ENCODE peak calls at places on chromosomes 11 and 22, in five cellular contexts. K, X, U, S and Z are unnamed samples.

GRCh38 chr11:1773711-1774550 is 10.2 kb upstream of the CTSD start:
- DNase-seq in K (no peak), S (no peak), U (no peak), X (no peak), Z (no peak)

GRCh38 chr11:22049276-22049675 is 143.6 kb upstream of the ANO5 start:
- DNase-seq in S (no peak), U (no peak), K (no peak), X (no peak), Z (no peak)

GRCh38 chr22:39949964-39950737 is 10.0 kb upstream of the TMA7B start:
- DNase-seq in U (no peak), S (no peak), X (no peak), K (no peak), Z (no peak)

GRCh38 chr11:27921472-27921871 is 186.5 kb downstream of the KIF18A start:
- DNase-seq in X (no peak), U (no peak), K (no peak), S (no peak), Z (no peak)

GRCh38 chr11:86699036-86699791 is 26.8 kb upstream of the ME3 start:
- DNase-seq in S (no peak), U (no peak), K (no peak), X (no peak), Z (no peak)

GRCh38 chr22:45211435-45211834 is 29.3 kb downstream of the KIAA0930 start:
- DNase-seq in K (no peak), X (no peak), U (no peak), S (peak), Z (no peak)

GRCh38 chr11:9565822-9566560 is 7.5 kb upstream of the WEE1 start:
- DNase-seq in U (peak), K (peak), S (peak), X (peak), Z (peak)

GRCh38 chr22:45418056-45418769 is 4.7 kb downstream of the RIBC2 start:
- DNase-seq in U (no peak), S (no peak), X (no peak), K (no peak), Z (no peak)

GRCh38 chr22:47850644-47851151 is 1088.2 kb downstream of the TBC1D22A start:
- DNase-seq in U (peak), S (no peak), X (no peak), K (no peak), Z (no peak)

GRCh38 chr11:57542582-57542981 is 5.2 kb downstream of the SMTNL1 start:
- DNase-seq in X (no peak), S (no peak), K (no peak), U (no peak), Z (no peak)

GRCh38 chr11:65911682-65912568 is 6.9 kb downstream of the C11orf68 start:
- DNase-seq in S (peak), X (no peak), U (peak), K (no peak), Z (peak)

GRCh38 chr22:20862540-20862939 is 3.7 kb downstream of the SNAP29 start:
- DNase-seq in S (no peak), U (no peak), X (no peak), K (no peak), Z (no peak)

GRCh38 chr22:20857247-20857643 is 1.4 kb downstream of the PI4KA start:
- DNase-seq in K (no peak), U (no peak), X (no peak), S (no peak), Z (no peak)

GRCh38 chr22:20859615-20860014 is 808 bp downstream of the SNAP29 start:
- DNase-seq in S (no peak), X (no peak), U (no peak), K (peak), Z (no peak)

GRCh38 chr22:20858615-20859416 is at the start of the genes PI4KA and SNAP29:
- DNase-seq in U (peak), X (peak), K (peak), S (peak), Z (peak)

DNA sequence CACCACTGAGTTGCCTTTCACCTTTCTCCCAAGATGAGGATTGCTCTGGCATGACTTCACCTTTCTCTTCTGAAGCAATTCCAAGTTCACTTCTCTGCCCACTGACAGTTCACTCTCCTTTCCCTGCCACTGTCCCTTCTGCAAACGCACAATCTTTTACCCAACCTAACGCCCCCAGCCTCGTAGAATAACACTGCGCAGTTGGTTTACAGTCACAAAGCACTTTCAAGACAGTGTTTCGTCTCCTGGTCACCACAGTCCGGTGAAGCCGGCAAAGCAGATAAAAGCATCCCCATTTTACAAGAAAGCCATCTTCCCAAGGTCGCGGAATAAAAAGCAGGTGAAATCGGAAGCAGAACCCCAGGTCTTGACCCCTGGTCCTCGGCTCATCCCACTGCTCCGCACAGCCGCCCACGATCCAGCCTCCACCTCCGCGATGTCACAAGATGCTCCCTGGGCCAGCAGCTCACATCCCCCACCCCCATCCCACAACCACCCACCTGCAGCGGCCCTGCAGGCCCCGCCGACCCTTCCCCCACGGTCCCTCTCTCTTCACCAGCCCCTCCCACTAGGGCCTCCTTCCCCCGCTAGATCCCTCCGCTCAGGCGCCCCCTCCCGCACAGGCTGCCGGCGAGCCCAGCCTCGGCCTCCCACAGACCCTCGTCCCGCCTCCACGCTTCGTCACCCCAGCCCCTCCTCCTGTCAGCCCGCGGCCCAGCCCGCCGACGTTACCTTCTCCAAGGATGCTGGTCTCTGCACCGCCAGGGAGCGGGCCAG is 585 bp downstream of the PI4KA start:
- DNase-seq in U (peak), X (peak), K (peak), S (peak), Z (peak)
- TF ChIP-seq CTCF in U (no peak), X (no peak), K (no peak), S (no peak), Z (peak)

GRCh38 chr11:44812971-44813370 is 86.2 kb downstream of the TSPAN18 start:
- DNase-seq in X (no peak), U (no peak), S (no peak), K (no peak), Z (no peak)
- TF ChIP-seq CTCF in X (no peak), U (no peak), S (no peak), K (no peak), Z (no peak)

GRCh38 chr11:69636870-69637600 is 3.9 kb upstream of the CCND1 start:
- DNase-seq in X (peak), S (no peak), K (no peak), U (no peak), Z (no peak)
- TF ChIP-seq CTCF in X (no peak), S (no peak), K (no peak), U (no peak), Z (no peak)

GRCh38 chr11:125223901-125224331 is 59.4 kb downstream of the PKNOX2 start:
- DNase-seq in X (no peak), S (no peak), K (no peak), U (no peak), Z (no peak)

GRCh38 chr11:125225401-125225800 is 60.9 kb downstream of the PKNOX2 start:
- DNase-seq in U (no peak), X (no peak), K (no peak), S (no peak), Z (no peak)

GRCh38 chr11:125222494-125222893 is 57.9 kb downstream of the PKNOX2 start:
- DNase-seq in K (no peak), U (no peak), X (no peak), S (no peak), Z (no peak)

GRCh38 chr11:125226701-125227100 is 62.1 kb downstream of the PKNOX2 start:
- DNase-seq in U (no peak), S (no peak), K (no peak), X (no peak), Z (no peak)

GRCh38 chr11:125224391-125225015 is 60.0 kb downstream of the PKNOX2 start:
- DNase-seq in S (no peak), X (no peak), K (no peak), U (peak), Z (no peak)
- TF ChIP-seq CTCF in S (peak), X (no peak), K (peak), U (peak), Z (peak)

DNA sequence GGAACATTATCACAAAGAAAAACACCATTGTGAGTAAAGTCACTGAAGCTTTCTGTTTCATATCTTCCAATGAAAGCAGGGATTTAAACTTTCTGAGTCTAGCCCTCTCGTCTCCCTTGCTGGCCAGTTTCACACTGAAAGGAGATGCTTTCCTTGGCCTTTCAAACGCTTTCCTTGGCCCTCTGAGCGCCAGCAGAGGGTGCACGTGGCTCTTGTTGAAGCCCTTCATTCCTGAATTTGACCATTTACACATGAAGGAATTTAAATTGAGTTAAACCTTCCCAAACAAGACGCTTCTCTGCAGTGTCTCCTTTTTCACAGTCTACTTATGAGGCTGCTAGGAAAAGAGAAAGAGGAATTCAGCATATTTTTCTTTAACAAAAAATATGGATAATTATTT is 21.5 kb downstream of the NNMT start:
- DNase-seq in K (no peak), X (no peak), S (peak), U (peak), Z (peak)
- TF ChIP-seq CTCF in K (peak), X (no peak), S (peak), U (peak), Z (peak)

DNA sequence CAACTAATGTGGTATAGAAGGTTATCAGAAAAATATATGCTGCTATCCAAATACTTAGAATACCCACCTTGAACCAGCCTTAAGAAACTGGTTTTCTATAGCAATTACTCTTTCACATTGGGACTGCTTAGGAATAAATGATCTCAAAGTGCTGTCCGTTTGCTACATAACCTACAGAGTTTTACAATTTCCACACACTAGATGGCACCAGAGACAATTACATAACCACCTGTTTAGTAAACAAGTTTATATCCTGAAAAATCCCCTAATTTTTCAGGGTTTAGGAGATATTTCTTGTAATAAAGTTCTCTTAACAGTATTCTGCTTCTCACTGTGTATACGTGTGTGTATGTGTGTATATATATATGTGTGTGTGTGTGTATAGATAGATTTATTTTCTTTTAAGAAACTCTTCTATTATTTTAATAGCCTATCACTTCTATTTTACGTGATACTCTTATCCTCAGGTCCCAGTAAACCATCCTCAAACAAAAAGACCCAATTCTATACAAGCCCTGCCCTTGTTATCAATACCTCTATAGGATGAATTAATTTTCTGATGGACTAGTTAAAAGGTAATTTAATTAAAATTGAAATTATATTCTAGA is 6.7 kb upstream of the OR5I1 start:
- DNase-seq in X (peak), U (peak), S (peak), K (no peak), Z (no peak)
- TF ChIP-seq CTCF in X (peak), U (peak), S (peak), K (peak), Z (peak)

DNA sequence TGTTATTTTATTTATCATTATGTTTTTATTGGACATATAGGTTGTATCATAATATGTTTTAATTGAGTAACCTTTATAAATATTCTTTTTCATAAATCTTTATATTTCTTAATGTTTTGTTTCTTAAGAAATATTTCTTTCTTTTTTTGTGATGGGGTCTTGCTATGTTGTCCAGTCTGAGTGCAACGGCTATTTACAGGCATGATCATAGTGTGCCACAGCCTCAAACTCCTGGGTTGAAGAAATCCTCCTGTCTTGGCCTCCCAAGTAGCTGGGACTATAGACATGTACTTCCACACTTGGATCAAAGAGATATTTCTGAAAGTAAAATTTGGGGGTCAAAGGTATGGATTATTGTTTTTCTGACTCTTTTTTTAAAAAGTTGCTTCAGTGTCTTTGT is 53.1 kb downstream of the EHF start:
- DNase-seq in U (no peak), X (no peak), K (no peak), S (no peak), Z (no peak)
- TF ChIP-seq CTCF in U (no peak), X (no peak), K (no peak), S (no peak), Z (no peak)